ENCODE peak calls at places on chromosomes 3 and 15, in ten cellular contexts. One of them, this sample, is unnamed.

GRCh38 chr3:62538706-62539356 is 165.5 kb upstream of the FEZF2 start:
- DNase-seq in ovary: no peak
- DNase-seq in epithelial cell of esophagus: no peak
- DNase-seq in left lung: no peak
- DNase-seq in RPMI7951: no peak
- DNase-seq in heart right ventricle: no peak
- DNase-seq in body of pancreas: no peak
- DNase-seq in amniotic stem cell: no peak
- DNase-seq in activated naive CD4-positive, alpha-beta T cell treated with anti-CD3 and anti-CD28 coated beads for 36 hours: no peak
- DNase-seq in CD4-positive, alpha-beta T cell: no peak
- DNase-seq in this sample: no peak

GRCh38 chr3:71252466-71252865 is 331.1 kb downstream of the FOXP1 start:
- DNase-seq in body of pancreas: peak
- DNase-seq in epithelial cell of esophagus: no peak
- DNase-seq in left lung: peak
- DNase-seq in CD4-positive, alpha-beta T cell: no peak
- DNase-seq in amniotic stem cell: no peak
- DNase-seq in ovary: no peak
- DNase-seq in activated naive CD4-positive, alpha-beta T cell treated with anti-CD3 and anti-CD28 coated beads for 36 hours: no peak
- DNase-seq in heart right ventricle: no peak
- DNase-seq in RPMI7951: no peak
- DNase-seq in this sample: no peak

GRCh38 chr15:34047893-34048775 is 9.1 kb upstream of the AVEN start:
- DNase-seq in heart right ventricle: no peak
- DNase-seq in RPMI7951: peak
- DNase-seq in body of pancreas: no peak
- DNase-seq in CD4-positive, alpha-beta T cell: no peak
- DNase-seq in epithelial cell of esophagus: no peak
- DNase-seq in left lung: peak
- DNase-seq in amniotic stem cell: no peak
- DNase-seq in ovary: no peak
- DNase-seq in activated naive CD4-positive, alpha-beta T cell treated with anti-CD3 and anti-CD28 coated beads for 36 hours: no peak
- DNase-seq in this sample: no peak

GRCh38 chr15:72206677-72207000 is 9.1 kb upstream of the GRAMD2A start:
- DNase-seq in CD4-positive, alpha-beta T cell: no peak
- DNase-seq in ovary: no peak
- DNase-seq in activated naive CD4-positive, alpha-beta T cell treated with anti-CD3 and anti-CD28 coated beads for 36 hours: no peak
- DNase-seq in RPMI7951: no peak
- DNase-seq in body of pancreas: no peak
- DNase-seq in left lung: no peak
- DNase-seq in heart right ventricle: no peak
- DNase-seq in epithelial cell of esophagus: no peak
- DNase-seq in amniotic stem cell: no peak
- DNase-seq in this sample: no peak

GRCh38 chr3:104629038-104629437 is 737.7 kb upstream of the ALCAM start:
- DNase-seq in CD4-positive, alpha-beta T cell: no peak
- DNase-seq in amniotic stem cell: peak
- DNase-seq in activated naive CD4-positive, alpha-beta T cell treated with anti-CD3 and anti-CD28 coated beads for 36 hours: no peak
- DNase-seq in RPMI7951: peak
- DNase-seq in ovary: no peak
- DNase-seq in epithelial cell of esophagus: peak
- DNase-seq in heart right ventricle: no peak
- DNase-seq in body of pancreas: no peak
- DNase-seq in left lung: no peak
- DNase-seq in this sample: no peak

GRCh38 chr15:25180606-25181289 is 226.0 kb downstream of the SNRPN start:
- DNase-seq in epithelial cell of esophagus: no peak
- DNase-seq in amniotic stem cell: no peak
- DNase-seq in left lung: no peak
- DNase-seq in heart right ventricle: peak
- DNase-seq in CD4-positive, alpha-beta T cell: no peak
- DNase-seq in RPMI7951: no peak
- DNase-seq in ovary: no peak
- DNase-seq in body of pancreas: no peak
- DNase-seq in activated naive CD4-positive, alpha-beta T cell treated with anti-CD3 and anti-CD28 coated beads for 36 hours: no peak
- DNase-seq in this sample: no peak

GRCh38 chr3:67459131-67459530 is 195.3 kb downstream of the SUCLG2 start:
- DNase-seq in heart right ventricle: no peak
- DNase-seq in activated naive CD4-positive, alpha-beta T cell treated with anti-CD3 and anti-CD28 coated beads for 36 hours: no peak
- DNase-seq in RPMI7951: no peak
- DNase-seq in CD4-positive, alpha-beta T cell: no peak
- DNase-seq in left lung: no peak
- DNase-seq in ovary: no peak
- DNase-seq in body of pancreas: no peak
- DNase-seq in epithelial cell of esophagus: no peak
- DNase-seq in amniotic stem cell: no peak
- DNase-seq in this sample: no peak

GRCh38 chr3:161915283-161915682 is 418.7 kb downstream of the OTOL1 start:
- DNase-seq in left lung: no peak
- DNase-seq in body of pancreas: no peak
- DNase-seq in ovary: no peak
- DNase-seq in CD4-positive, alpha-beta T cell: no peak
- DNase-seq in RPMI7951: peak
- DNase-seq in epithelial cell of esophagus: no peak
- DNase-seq in heart right ventricle: no peak
- DNase-seq in amniotic stem cell: no peak
- DNase-seq in activated naive CD4-positive, alpha-beta T cell treated with anti-CD3 and anti-CD28 coated beads for 36 hours: no peak
- DNase-seq in this sample: no peak

GRCh38 chr3:168096210-168096795 is 579 bp upstream of the GOLIM4 start:
- DNase-seq in ovary: no peak
- DNase-seq in body of pancreas: peak
- DNase-seq in epithelial cell of esophagus: peak
- DNase-seq in heart right ventricle: peak
- DNase-seq in left lung: peak
- DNase-seq in RPMI7951: peak
- DNase-seq in CD4-positive, alpha-beta T cell: no peak
- DNase-seq in activated naive CD4-positive, alpha-beta T cell treated with anti-CD3 and anti-CD28 coated beads for 36 hours: peak
- DNase-seq in amniotic stem cell: peak
- DNase-seq in this sample: peak

GRCh38 chr15:77985931-77986480 is 91.5 kb downstream of the TBC1D2B start:
- DNase-seq in heart right ventricle: no peak
- DNase-seq in body of pancreas: no peak
- DNase-seq in epithelial cell of esophagus: no peak
- DNase-seq in RPMI7951: no peak
- DNase-seq in ovary: no peak
- DNase-seq in CD4-positive, alpha-beta T cell: no peak
- DNase-seq in activated naive CD4-positive, alpha-beta T cell treated with anti-CD3 and anti-CD28 coated beads for 36 hours: no peak
- DNase-seq in left lung: peak
- DNase-seq in amniotic stem cell: no peak
- DNase-seq in this sample: no peak

GRCh38 chr3:78855190-78855589 is 912.6 kb downstream of the ROBO1 start:
- DNase-seq in CD4-positive, alpha-beta T cell: no peak
- DNase-seq in body of pancreas: no peak
- DNase-seq in epithelial cell of esophagus: no peak
- DNase-seq in left lung: no peak
- DNase-seq in RPMI7951: no peak
- DNase-seq in heart right ventricle: no peak
- DNase-seq in activated naive CD4-positive, alpha-beta T cell treated with anti-CD3 and anti-CD28 coated beads for 36 hours: no peak
- DNase-seq in ovary: no peak
- DNase-seq in amniotic stem cell: no peak
- DNase-seq in this sample: no peak

GRCh38 chr3:50150863-50151686 is 4.0 kb upstream of the SEMA3F start:
- DNase-seq in CD4-positive, alpha-beta T cell: no peak
- DNase-seq in ovary: no peak
- DNase-seq in activated naive CD4-positive, alpha-beta T cell treated with anti-CD3 and anti-CD28 coated beads for 36 hours: no peak
- DNase-seq in left lung: no peak
- DNase-seq in epithelial cell of esophagus: peak
- DNase-seq in RPMI7951: no peak
- DNase-seq in amniotic stem cell: no peak
- DNase-seq in body of pancreas: no peak
- DNase-seq in heart right ventricle: no peak
- DNase-seq in this sample: no peak

GRCh38 chr3:102225407-102226132 is 209.2 kb upstream of the ZPLD1 start:
- DNase-seq in amniotic stem cell: peak
- DNase-seq in heart right ventricle: no peak
- DNase-seq in body of pancreas: peak
- DNase-seq in epithelial cell of esophagus: peak
- DNase-seq in left lung: no peak
- DNase-seq in activated naive CD4-positive, alpha-beta T cell treated with anti-CD3 and anti-CD28 coated beads for 36 hours: peak
- DNase-seq in RPMI7951: peak
- DNase-seq in ovary: no peak
- DNase-seq in CD4-positive, alpha-beta T cell: no peak
- DNase-seq in this sample: peak

GRCh38 chr15:62075595-62076279 is 9.0 kb downstream of the C2CD4A start:
- DNase-seq in body of pancreas: peak
- DNase-seq in amniotic stem cell: no peak
- DNase-seq in left lung: no peak
- DNase-seq in RPMI7951: peak
- DNase-seq in activated naive CD4-positive, alpha-beta T cell treated with anti-CD3 and anti-CD28 coated beads for 36 hours: no peak
- DNase-seq in epithelial cell of esophagus: peak
- DNase-seq in ovary: no peak
- DNase-seq in heart right ventricle: no peak
- DNase-seq in CD4-positive, alpha-beta T cell: no peak
- DNase-seq in this sample: no peak

GRCh38 chr3:107990433-107990832 is 100.4 kb downstream of the CD47 start:
- DNase-seq in activated naive CD4-positive, alpha-beta T cell treated with anti-CD3 and anti-CD28 coated beads for 36 hours: no peak
- DNase-seq in left lung: no peak
- DNase-seq in epithelial cell of esophagus: peak
- DNase-seq in body of pancreas: no peak
- DNase-seq in ovary: no peak
- DNase-seq in amniotic stem cell: no peak
- DNase-seq in RPMI7951: no peak
- DNase-seq in CD4-positive, alpha-beta T cell: no peak
- DNase-seq in heart right ventricle: no peak
- DNase-seq in this sample: no peak

GRCh38 chr15:74833376-74834107 is 7.1 kb downstream of the CPLX3 start:
- DNase-seq in CD4-positive, alpha-beta T cell: no peak
- DNase-seq in ovary: no peak
- DNase-seq in activated naive CD4-positive, alpha-beta T cell treated with anti-CD3 and anti-CD28 coated beads for 36 hours: no peak
- DNase-seq in heart right ventricle: no peak
- DNase-seq in RPMI7951: no peak
- DNase-seq in body of pancreas: no peak
- DNase-seq in epithelial cell of esophagus: no peak
- DNase-seq in left lung: no peak
- DNase-seq in amniotic stem cell: no peak
- DNase-seq in this sample: no peak

GRCh38 chr3:134449277-134449676 is 36.5 kb downstream of the ANAPC13 start:
- DNase-seq in heart right ventricle: no peak
- DNase-seq in body of pancreas: peak
- DNase-seq in amniotic stem cell: no peak
- DNase-seq in ovary: no peak
- DNase-seq in activated naive CD4-positive, alpha-beta T cell treated with anti-CD3 and anti-CD28 coated beads for 36 hours: peak
- DNase-seq in RPMI7951: peak
- DNase-seq in epithelial cell of esophagus: peak
- DNase-seq in left lung: no peak
- DNase-seq in CD4-positive, alpha-beta T cell: no peak
- DNase-seq in this sample: peak

GRCh38 chr15:68487087-68487843 is 55.3 kb upstream of the ITGA11 start:
- DNase-seq in amniotic stem cell: no peak
- DNase-seq in left lung: no peak
- DNase-seq in heart right ventricle: no peak
- DNase-seq in ovary: no peak
- DNase-seq in epithelial cell of esophagus: peak
- DNase-seq in CD4-positive, alpha-beta T cell: no peak
- DNase-seq in activated naive CD4-positive, alpha-beta T cell treated with anti-CD3 and anti-CD28 coated beads for 36 hours: no peak
- DNase-seq in body of pancreas: no peak
- DNase-seq in RPMI7951: peak
- DNase-seq in this sample: no peak

GRCh38 chr3:135325096-135325495 is 530.0 kb downstream of the EPHB1 start:
- DNase-seq in left lung: no peak
- DNase-seq in ovary: no peak
- DNase-seq in epithelial cell of esophagus: peak
- DNase-seq in amniotic stem cell: no peak
- DNase-seq in heart right ventricle: no peak
- DNase-seq in body of pancreas: peak
- DNase-seq in RPMI7951: no peak
- DNase-seq in activated naive CD4-positive, alpha-beta T cell treated with anti-CD3 and anti-CD28 coated beads for 36 hours: no peak
- DNase-seq in CD4-positive, alpha-beta T cell: no peak
- DNase-seq in this sample: no peak

GRCh38 chr15:66995257-66995656 is 70.1 kb upstream of the SMAD3 start:
- DNase-seq in amniotic stem cell: no peak
- DNase-seq in heart right ventricle: no peak
- DNase-seq in epithelial cell of esophagus: peak
- DNase-seq in RPMI7951: peak
- DNase-seq in body of pancreas: no peak
- DNase-seq in activated naive CD4-positive, alpha-beta T cell treated with anti-CD3 and anti-CD28 coated beads for 36 hours: no peak
- DNase-seq in ovary: no peak
- DNase-seq in left lung: no peak
- DNase-seq in CD4-positive, alpha-beta T cell: no peak
- DNase-seq in this sample: no peak

GRCh38 chr3:129664040-129664646 is 57.7 kb upstream of the PLXND1 start:
- DNase-seq in heart right ventricle: no peak
- DNase-seq in amniotic stem cell: no peak
- DNase-seq in ovary: no peak
- DNase-seq in activated naive CD4-positive, alpha-beta T cell treated with anti-CD3 and anti-CD28 coated beads for 36 hours: no peak
- DNase-seq in epithelial cell of esophagus: peak
- DNase-seq in CD4-positive, alpha-beta T cell: no peak
- DNase-seq in RPMI7951: peak
- DNase-seq in left lung: no peak
- DNase-seq in body of pancreas: no peak
- DNase-seq in this sample: no peak

GRCh38 chr15:67853454-67853853 is 13.6 kb upstream of the RNU6-1 start:
- DNase-seq in amniotic stem cell: no peak
- DNase-seq in CD4-positive, alpha-beta T cell: no peak
- DNase-seq in left lung: no peak
- DNase-seq in epithelial cell of esophagus: no peak
- DNase-seq in ovary: no peak
- DNase-seq in RPMI7951: no peak
- DNase-seq in heart right ventricle: no peak
- DNase-seq in activated naive CD4-positive, alpha-beta T cell treated with anti-CD3 and anti-CD28 coated beads for 36 hours: no peak
- DNase-seq in body of pancreas: no peak
- DNase-seq in this sample: no peak

GRCh38 chr3:53775834-53776251 is 70.4 kb downstream of the CHDH start:
- DNase-seq in heart right ventricle: no peak
- DNase-seq in amniotic stem cell: no peak
- DNase-seq in activated naive CD4-positive, alpha-beta T cell treated with anti-CD3 and anti-CD28 coated beads for 36 hours: no peak
- DNase-seq in epithelial cell of esophagus: peak
- DNase-seq in RPMI7951: peak
- DNase-seq in left lung: no peak
- DNase-seq in ovary: no peak
- DNase-seq in CD4-positive, alpha-beta T cell: no peak
- DNase-seq in body of pancreas: no peak
- DNase-seq in this sample: no peak

GRCh38 chr3:87426916-87427315 is 150.5 kb upstream of the POU1F1 start:
- DNase-seq in amniotic stem cell: no peak
- DNase-seq in epithelial cell of esophagus: peak
- DNase-seq in RPMI7951: peak
- DNase-seq in heart right ventricle: no peak
- DNase-seq in body of pancreas: no peak
- DNase-seq in ovary: no peak
- DNase-seq in CD4-positive, alpha-beta T cell: no peak
- DNase-seq in activated naive CD4-positive, alpha-beta T cell treated with anti-CD3 and anti-CD28 coated beads for 36 hours: no peak
- DNase-seq in left lung: no peak
- DNase-seq in this sample: no peak

GRCh38 chr15:23574742-23575141 is 9.3 kb downstream of the MKRN3 start:
- DNase-seq in RPMI7951: no peak
- DNase-seq in amniotic stem cell: no peak
- DNase-seq in body of pancreas: no peak
- DNase-seq in ovary: no peak
- DNase-seq in epithelial cell of esophagus: no peak
- DNase-seq in activated naive CD4-positive, alpha-beta T cell treated with anti-CD3 and anti-CD28 coated beads for 36 hours: no peak
- DNase-seq in CD4-positive, alpha-beta T cell: no peak
- DNase-seq in heart right ventricle: no peak
- DNase-seq in left lung: no peak
- DNase-seq in this sample: no peak

GRCh38 chr3:67018789-67019525 is 20.9 kb downstream of the KBTBD8 start:
- DNase-seq in RPMI7951: peak
- DNase-seq in activated naive CD4-positive, alpha-beta T cell treated with anti-CD3 and anti-CD28 coated beads for 36 hours: peak
- DNase-seq in amniotic stem cell: no peak
- DNase-seq in ovary: no peak
- DNase-seq in body of pancreas: no peak
- DNase-seq in epithelial cell of esophagus: peak
- DNase-seq in left lung: no peak
- DNase-seq in heart right ventricle: no peak
- DNase-seq in CD4-positive, alpha-beta T cell: no peak
- DNase-seq in this sample: no peak

GRCh38 chr15:21261965-21262850 is 178.1 kb downstream of the POTEB3 start:
- DNase-seq in RPMI7951: peak
- DNase-seq in left lung: no peak
- DNase-seq in CD4-positive, alpha-beta T cell: no peak
- DNase-seq in activated naive CD4-positive, alpha-beta T cell treated with anti-CD3 and anti-CD28 coated beads for 36 hours: no peak
- DNase-seq in amniotic stem cell: no peak
- DNase-seq in body of pancreas: no peak
- DNase-seq in ovary: no peak
- DNase-seq in heart right ventricle: peak
- DNase-seq in epithelial cell of esophagus: no peak
- DNase-seq in this sample: no peak